ENCODE peak calls at places on chromosomes 5 and 9, in four cellular contexts. W is tibial nerve, M is adrenal gland, X is H54. T is an unnamed sample.

GRCh38 chr5:63959177-63959982 is 2.9 kb downstream of the HTR1A start:
- DNase-seq in X (no peak), W (no peak), M (no peak), T (no peak)

GRCh38 chr9:69919461-69920061 is 98.9 kb downstream of the CFAP95 start:
- DNase-seq in M (no peak), W (no peak), X (peak), T (peak)

GRCh38 chr9:107462691-107463090 is 26.9 kb downstream of the KLF4 start:
- DNase-seq in M (no peak), W (no peak), X (no peak), T (no peak)

GRCh38 chr9:129223551-129224208 is 45.6 kb upstream of the IER5L start:
- DNase-seq in W (no peak), X (no peak), M (no peak), T (no peak)

GRCh38 chr5:133284306-133284705 is 232.5 kb downstream of the HSPA4 start:
- DNase-seq in X (no peak), W (no peak), M (no peak), T (no peak)

GRCh38 chr5:15577132-15577531 is 77.2 kb downstream of the FBXL7 start:
- DNase-seq in M (peak), X (no peak), W (no peak), T (no peak)

GRCh38 chr9:107870221-107870620 is 380.7 kb upstream of the KLF4 start:
- DNase-seq in M (no peak), X (no peak), W (no peak), T (no peak)

GRCh38 chr5:177432143-177432904 is 5.8 kb downstream of the GRK6 start:
- DNase-seq in X (no peak), W (no peak), M (peak), T (no peak)

GRCh38 chr5:92552206-92553160 is 1028.5 kb downstream of the NR2F1-AS1 start:
- DNase-seq in M (no peak), W (no peak), X (peak), T (no peak)

GRCh38 chr9:115263731-115264130 is 145.8 kb upstream of the TNC start:
- DNase-seq in X (no peak), M (no peak), W (no peak), T (no peak)

GRCh38 chr9:2704504-2704903 is 12.8 kb upstream of the KCNV2 start:
- DNase-seq in W (no peak), X (no peak), M (no peak), T (no peak)

GRCh38 chr5:149011084-149011483 is 51.8 kb downstream of the SH3TC2 start:
- DNase-seq in X (peak), M (no peak), W (no peak), T (no peak)

GRCh38 chr9:94846739-94847138 is 120.2 kb downstream of the AOPEP start:
- DNase-seq in X (no peak), M (no peak), W (no peak), T (no peak)

GRCh38 chr9:105862002-105862401 is 167.7 kb downstream of the TMEM38B start:
- DNase-seq in W (no peak), M (no peak), X (no peak), T (no peak)

GRCh38 chr5:4627887-4628286 is 512.2 kb upstream of the ADAMTS16 start:
- DNase-seq in M (no peak), X (no peak), W (no peak), T (no peak)

GRCh38 chr9:70412678-70413426 is 1.6 kb downstream of the KLF9 start:
- DNase-seq in M (peak), X (peak), W (peak), T (peak)

GRCh38 chr9:38422555-38423245 is 1.6 kb downstream of the IGFBPL1 start:
- DNase-seq in X (no peak), W (no peak), M (no peak), T (no peak)

GRCh38 chr5:109192543-109193281 is 217.1 kb downstream of the PJA2 start:
- DNase-seq in X (no peak), W (no peak), M (no peak), T (no peak)

GRCh38 chr9:82131072-82131471 is 142.5 kb downstream of the SPATA31D1 start:
- DNase-seq in X (no peak), M (no peak), W (no peak), T (no peak)

GRCh38 chr5:157926953-157927352 is 68.0 kb upstream of the CLINT1 start:
- DNase-seq in W (no peak), X (no peak), M (no peak), T (no peak)

GRCh38 chr5:134446938-134447337 is 35.3 kb upstream of the CDKN2AIPNL start:
- DNase-seq in M (no peak), W (no peak), X (no peak), T (no peak)

GRCh38 chr9:75358837-75359236 is 270.5 kb downstream of the OSTF1 start:
- DNase-seq in M (no peak), W (no peak), X (no peak), T (no peak)

GRCh38 chr5:107555425-107556090 is 115.2 kb downstream of the EFNA5 start:
- DNase-seq in M (no peak), W (no peak), X (no peak), T (no peak)

GRCh38 chr9:104279535-104280215 is 185.6 kb downstream of the SMC2 start:
- DNase-seq in X (no peak), W (no peak), M (no peak), T (no peak)

GRCh38 chr5:179288809-179289185 is 56.5 kb downstream of the ADAMTS2 start:
- DNase-seq in W (no peak), M (no peak), X (no peak), T (no peak)

GRCh38 chr9:34995288-34996060 is 5.9 kb downstream of the DNAJB5 start:
- DNase-seq in M (no peak), X (no peak), W (no peak), T (no peak)

GRCh38 chr9:115193777-115194176 is 75.8 kb upstream of the TNC start:
- DNase-seq in X (no peak), M (no peak), W (no peak), T (no peak)

GRCh38 chr5:157514974-157515373 is 55.0 kb downstream of the NIPAL4 start:
- DNase-seq in M (no peak), W (no peak), X (no peak), T (no peak)

GRCh38 chr9:136808781-136809158 is 1.0 kb downstream of the RABL6 start:
- DNase-seq in W (no peak), M (no peak), X (peak), T (peak)

GRCh38 chr5:159105318-159106053 is 5.8 kb upstream of the EBF1 start:
- DNase-seq in X (no peak), W (no peak), M (no peak), T (no peak)

GRCh38 chr9:85960688-85961093 is 19.7 kb downstream of the NAA35 start:
- DNase-seq in M (no peak), W (no peak), X (no peak), T (peak)

GRCh38 chr9:89483592-89484474 is 14.1 kb downstream of the SEMA4D start:
- DNase-seq in M (no peak), X (no peak), W (no peak), T (peak)

GRCh38 chr5:65855758-65856157 is 70.6 kb upstream of the ERBIN start:
- DNase-seq in W (no peak), X (no peak), M (no peak), T (no peak)

GRCh38 chr5:145130996-145131395 is 704.1 kb downstream of the PRELID2 start:
- DNase-seq in M (no peak), X (no peak), W (no peak), T (no peak)

GRCh38 chr5:112417931-112418358 is 1.1 kb downstream of the EPB41L4A start:
- DNase-seq in W (no peak), X (no peak), M (peak), T (peak)

GRCh38 chr5:56155085-56155484 is 78.0 kb downstream of the ANKRD55 start:
- DNase-seq in W (no peak), M (no peak), X (no peak), T (no peak)

GRCh38 chr9:95264954-95265615 is 52.4 kb downstream of the FANCC start:
- DNase-seq in M (no peak), X (no peak), W (no peak), T (no peak)

GRCh38 chr9:19117039-19117716 is 10.1 kb downstream of the PLIN2 start:
- DNase-seq in M (no peak), X (no peak), W (no peak), T (no peak)
- TF ChIP-seq POLR2A in M (no peak), X (no peak), W (no peak), T (no peak)

GRCh38 chr9:21528123-21528808 is 46.2 kb upstream of the IFNE start:
- DNase-seq in X (no peak), W (no peak), M (no peak), T (no peak)
- TF ChIP-seq POLR2A in X (no peak), W (no peak), M (no peak), T (no peak)

GRCh38 chr9:111411266-111411665 is 72.9 kb downstream of the ECPAS start:
- DNase-seq in M (no peak), W (no peak), X (no peak), T (no peak)

GRCh38 chr9:111414406-111414805 is 69.8 kb downstream of the ECPAS start:
- DNase-seq in W (no peak), M (no peak), X (no peak), T (no peak)

GRCh38 chr9:111412280-111412679 is 71.9 kb downstream of the ECPAS start:
- DNase-seq in X (no peak), M (no peak), W (peak), T (no peak)

DNA sequence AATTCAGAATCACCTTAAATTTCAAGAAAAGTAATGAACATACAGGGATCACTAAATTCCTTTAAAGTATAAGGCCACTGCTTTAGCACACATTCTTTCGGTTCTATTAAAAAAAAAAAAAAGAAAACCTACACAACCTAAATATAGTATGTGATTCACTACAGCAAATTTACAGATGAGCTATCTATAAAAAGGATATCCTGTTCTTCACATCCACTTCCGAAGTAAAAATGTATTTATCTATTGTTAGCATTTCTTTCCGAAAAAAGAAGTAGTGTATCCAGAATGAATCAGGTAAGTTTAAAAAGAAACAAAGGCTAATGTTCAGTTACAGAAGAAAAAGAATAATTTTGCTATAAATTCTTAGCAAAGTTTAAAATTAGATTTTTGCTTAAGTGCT is 70.2 kb downstream of the ECPAS start:
- DNase-seq in M (no peak), X (no peak), W (no peak), T (no peak)
- TF ChIP-seq POLR2A in M (no peak), X (no peak), W (no peak), T (no peak)

GRCh38 chr5:140658870-140659269 is 5.8 kb upstream of the WDR55 start:
- DNase-seq in W (no peak), X (no peak), M (no peak), T (no peak)

GRCh38 chr5:140664018-140664352 is 719 bp upstream of the WDR55 start:
- DNase-seq in W (no peak), M (no peak), X (no peak), T (no peak)

GRCh38 chr5:140664353-140665119 is at the start of gene WDR55:
- DNase-seq in X (peak), M (peak), W (peak), T (peak)
- TF ChIP-seq POLR2A in X (peak), M (peak), W (peak), T (peak)

GRCh38 chr9:124257070-124257864 is 482 bp upstream of the NEK6 start:
- DNase-seq in W (no peak), M (no peak), X (no peak), T (no peak)
- TF ChIP-seq POLR2A in W (no peak), M (no peak), X (no peak), T (no peak)

T was measured in erythroblast.